ENCODE peak calls at places on chromosomes 7 and 10, in four cellular contexts. J, F, E and P are unnamed samples.

GRCh38 chr10:58756126-58756525 is 243.5 kb downstream of the BICC1 start:
- DNase-seq in J (no peak), F (no peak), E (no peak), P (no peak)

GRCh38 chr10:36738738-36739431 is 386.5 kb upstream of the ANKRD30A start:
- DNase-seq in E (no peak), J (no peak), F (no peak), P (no peak)

GRCh38 chr7:46448478-46448877 is 527.4 kb upstream of the IGFBP3 start:
- DNase-seq in F (no peak), E (no peak), J (no peak), P (no peak)

GRCh38 chr10:129910861-129911260 is 53.2 kb downstream of the EBF3 start:
- DNase-seq in J (no peak), E (no peak), F (no peak), P (no peak)

GRCh38 chr7:42914009-42914725 is 2.3 kb upstream of the C7orf25 start:
- DNase-seq in F (no peak), E (no peak), J (no peak), P (no peak)

GRCh38 chr7:120949393-120949799 is 1.2 kb upstream of the ING3 start:
- DNase-seq in F (no peak), E (no peak), J (no peak), P (no peak)

GRCh38 chr10:106917452-106918055 is 247.0 kb downstream of the SORCS1 start:
- DNase-seq in E (no peak), F (no peak), J (no peak), P (no peak)

GRCh38 chr10:8088504-8088903 is 34.0 kb downstream of the GATA3 start:
- DNase-seq in F (no peak), J (no peak), E (no peak), P (no peak)

GRCh38 chr7:29971566-29972314 is 17.9 kb downstream of the SCRN1 start:
- DNase-seq in E (no peak), J (no peak), F (no peak), P (no peak)

GRCh38 chr10:90621577-90621976 is 236.3 kb downstream of the HTR7 start:
- DNase-seq in J (no peak), F (no peak), E (no peak), P (peak)

GRCh38 chr7:44979481-44980392 is 922 bp upstream of the MYO1G start:
- DNase-seq in E (no peak), J (no peak), F (no peak), P (no peak)

GRCh38 chr7:7122033-7122478 is 60.3 kb upstream of the C1GALT1 start:
- DNase-seq in F (no peak), J (no peak), E (no peak), P (no peak)

GRCh38 chr7:2718703-2718965 is 30.6 kb downstream of the AMZ1 start:
- DNase-seq in F (no peak), J (no peak), E (no peak), P (no peak)

GRCh38 chr7:2717905-2718702 is 30.1 kb downstream of the AMZ1 start:
- DNase-seq in E (no peak), F (no peak), J (no peak), P (no peak)

GRCh38 chr7:2717293-2717904 is 29.4 kb downstream of the AMZ1 start:
- DNase-seq in E (no peak), F (no peak), J (peak), P (peak)

GRCh38 chr7:2720024-2720423 is 32.0 kb downstream of the AMZ1 start:
- DNase-seq in F (no peak), E (no peak), J (no peak), P (no peak)

GRCh38 chr7:2719007-2719406 is 31.0 kb downstream of the AMZ1 start:
- DNase-seq in F (no peak), J (peak), E (no peak), P (peak)
- TF ChIP-seq CTCF in F (peak), J (peak), E (peak), P (peak)

GRCh38 chr10:18469125-18469524 is 182.3 kb downstream of the NSUN6 start:
- DNase-seq in F (no peak), E (no peak), J (no peak), P (no peak)

GRCh38 chr10:18474111-18474455 is 177.3 kb downstream of the NSUN6 start:
- DNase-seq in E (no peak), J (no peak), F (no peak), P (no peak)

GRCh38 chr10:18476283-18476682 is 175.1 kb downstream of the NSUN6 start:
- DNase-seq in E (no peak), F (no peak), J (no peak), P (no peak)

GRCh38 chr10:18473424-18474110 is 177.8 kb downstream of the NSUN6 start:
- DNase-seq in E (no peak), J (no peak), F (no peak), P (no peak)

GRCh38 chr10:18472977-18473376 is 178.4 kb downstream of the NSUN6 start:
- DNase-seq in F (no peak), E (no peak), J (no peak), P (no peak)
- TF ChIP-seq CTCF in F (no peak), E (no peak), J (peak), P (no peak)

GRCh38 chr7:5677538-5678294 is 103.7 kb downstream of the RNF216 start:
- DNase-seq in J (peak), F (peak), E (no peak), P (peak)
- TF ChIP-seq CTCF in J (peak), F (peak), E (peak), P (peak)

GRCh38 chr10:25982107-25982506 is 48.1 kb downstream of the MYO3A start:
- DNase-seq in F (no peak), J (no peak), E (no peak), P (no peak)
- TF ChIP-seq CTCF in F (no peak), J (no peak), E (no peak), P (no peak)

DNA sequence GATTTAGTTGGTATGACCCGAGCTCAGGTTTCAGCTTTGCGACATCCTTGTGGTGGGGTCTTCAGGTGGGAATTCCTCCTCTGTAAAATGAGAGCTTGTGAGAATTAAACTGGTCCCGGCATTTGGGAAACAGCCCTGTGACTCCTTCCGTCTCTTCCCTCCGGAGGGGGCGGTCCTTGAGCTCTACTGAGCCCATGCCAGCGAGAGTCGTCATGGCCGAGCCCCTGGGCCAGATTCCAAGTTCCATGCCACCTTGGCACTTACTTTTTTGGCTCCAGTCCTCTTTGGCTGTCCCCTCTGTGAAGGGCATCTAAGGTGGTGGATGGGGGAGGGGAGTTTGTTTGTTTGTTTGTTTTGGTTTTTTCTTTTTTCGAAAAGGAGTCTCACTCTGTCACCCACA is 47.6 kb downstream of the GTF2IRD1 start:
- DNase-seq in F (no peak), J (no peak), E (no peak), P (no peak)
- TF ChIP-seq CTCF in F (no peak), J (no peak), E (no peak), P (no peak)

GRCh38 chr10:86727992-86728559 is 28.3 kb upstream of the BMPR1A start:
- DNase-seq in E (no peak), J (no peak), F (no peak), P (no peak)
- TF ChIP-seq CTCF in E (no peak), J (no peak), F (no peak), P (no peak)

GRCh38 chr10:96022739-96023138 is 20.6 kb upstream of the CCNJ start:
- DNase-seq in J (no peak), F (no peak), E (no peak), P (no peak)
- TF ChIP-seq CTCF in J (no peak), F (no peak), E (no peak), P (no peak)

GRCh38 chr10:53256623-53257022 is 484.0 kb upstream of the MBL2 start:
- DNase-seq in F (no peak), J (no peak), E (no peak), P (no peak)
- TF ChIP-seq CTCF in F (no peak), J (no peak), E (no peak), P (no peak)